ENCODE peak calls at places on chromosomes 7 and 10, in ten cellular contexts. One of them, this sample, is unnamed.

GRCh38 chr7:26574476-26574875 is 282.8 kb downstream of the SNX10 start:
- DNase-seq in brain microvascular endothelial cell: no peak
- DNase-seq in fibroblast of the aortic adventitia: no peak
- DNase-seq in NAMALWA: no peak
- DNase-seq in stimulated activated naive CD4-positive, alpha-beta T cell: no peak
- DNase-seq in nucleus accumbens: no peak
- DNase-seq in GM04504: peak
- DNase-seq in type B pancreatic cell: no peak
- DNase-seq in HEK293T: no peak
- DNase-seq in Karpas-422: no peak
- DNase-seq in this sample: no peak

GRCh38 chr10:11713186-11713743 is 28.9 kb upstream of the ECHDC3 start:
- DNase-seq in brain microvascular endothelial cell: peak
- DNase-seq in fibroblast of the aortic adventitia: peak
- DNase-seq in NAMALWA: no peak
- DNase-seq in stimulated activated naive CD4-positive, alpha-beta T cell: no peak
- DNase-seq in nucleus accumbens: no peak
- DNase-seq in GM04504: no peak
- DNase-seq in type B pancreatic cell: no peak
- DNase-seq in HEK293T: no peak
- DNase-seq in Karpas-422: no peak
- DNase-seq in this sample: no peak

GRCh38 chr10:49076319-49076718 is 39.0 kb downstream of the VSTM4 start:
- DNase-seq in brain microvascular endothelial cell: no peak
- DNase-seq in fibroblast of the aortic adventitia: no peak
- DNase-seq in NAMALWA: no peak
- DNase-seq in stimulated activated naive CD4-positive, alpha-beta T cell: no peak
- DNase-seq in nucleus accumbens: no peak
- DNase-seq in GM04504: no peak
- DNase-seq in type B pancreatic cell: peak
- DNase-seq in HEK293T: no peak
- DNase-seq in Karpas-422: no peak
- DNase-seq in this sample: no peak

GRCh38 chr10:95569368-95569767 is 8.2 kb upstream of the SORBS1 start:
- DNase-seq in brain microvascular endothelial cell: no peak
- DNase-seq in fibroblast of the aortic adventitia: peak
- DNase-seq in NAMALWA: no peak
- DNase-seq in stimulated activated naive CD4-positive, alpha-beta T cell: no peak
- DNase-seq in nucleus accumbens: no peak
- DNase-seq in GM04504: no peak
- DNase-seq in type B pancreatic cell: no peak
- DNase-seq in HEK293T: no peak
- DNase-seq in Karpas-422: no peak
- DNase-seq in this sample: no peak

GRCh38 chr7:99102809-99103690 is 40.9 kb downstream of the SMURF1 start:
- DNase-seq in brain microvascular endothelial cell: peak
- DNase-seq in fibroblast of the aortic adventitia: peak
- DNase-seq in NAMALWA: no peak
- DNase-seq in stimulated activated naive CD4-positive, alpha-beta T cell: no peak
- DNase-seq in nucleus accumbens: no peak
- DNase-seq in GM04504: no peak
- DNase-seq in type B pancreatic cell: no peak
- DNase-seq in HEK293T: no peak
- DNase-seq in Karpas-422: no peak
- DNase-seq in this sample: no peak

GRCh38 chr10:62022830-62023229 is 121.3 kb downstream of the ARID5B start:
- DNase-seq in brain microvascular endothelial cell: no peak
- DNase-seq in fibroblast of the aortic adventitia: no peak
- DNase-seq in NAMALWA: no peak
- DNase-seq in stimulated activated naive CD4-positive, alpha-beta T cell: no peak
- DNase-seq in nucleus accumbens: no peak
- DNase-seq in GM04504: no peak
- DNase-seq in type B pancreatic cell: no peak
- DNase-seq in HEK293T: no peak
- DNase-seq in Karpas-422: no peak
- DNase-seq in this sample: no peak

GRCh38 chr7:17069146-17069545 is 187.4 kb upstream of the AGR3 start:
- DNase-seq in brain microvascular endothelial cell: no peak
- DNase-seq in fibroblast of the aortic adventitia: no peak
- DNase-seq in NAMALWA: no peak
- DNase-seq in stimulated activated naive CD4-positive, alpha-beta T cell: no peak
- DNase-seq in nucleus accumbens: no peak
- DNase-seq in GM04504: no peak
- DNase-seq in type B pancreatic cell: no peak
- DNase-seq in HEK293T: no peak
- DNase-seq in Karpas-422: no peak
- DNase-seq in this sample: no peak

GRCh38 chr7:82729172-82730030 is 285.8 kb upstream of the CACNA2D1 start:
- DNase-seq in brain microvascular endothelial cell: peak
- DNase-seq in fibroblast of the aortic adventitia: peak
- DNase-seq in NAMALWA: peak
- DNase-seq in stimulated activated naive CD4-positive, alpha-beta T cell: no peak
- DNase-seq in nucleus accumbens: no peak
- DNase-seq in GM04504: no peak
- DNase-seq in type B pancreatic cell: no peak
- DNase-seq in HEK293T: peak
- DNase-seq in Karpas-422: peak
- DNase-seq in this sample: no peak

GRCh38 chr7:15130666-15131541 is 228.4 kb upstream of the DGKB start:
- DNase-seq in brain microvascular endothelial cell: peak
- DNase-seq in fibroblast of the aortic adventitia: peak
- DNase-seq in NAMALWA: no peak
- DNase-seq in stimulated activated naive CD4-positive, alpha-beta T cell: no peak
- DNase-seq in nucleus accumbens: no peak
- DNase-seq in GM04504: no peak
- DNase-seq in type B pancreatic cell: no peak
- DNase-seq in HEK293T: no peak
- DNase-seq in Karpas-422: no peak
- DNase-seq in this sample: no peak

GRCh38 chr10:121927361-121927840 is 430 bp downstream of the ATE1 start:
- DNase-seq in brain microvascular endothelial cell: peak
- DNase-seq in fibroblast of the aortic adventitia: peak
- DNase-seq in NAMALWA: no peak
- DNase-seq in stimulated activated naive CD4-positive, alpha-beta T cell: peak
- DNase-seq in nucleus accumbens: peak
- DNase-seq in GM04504: no peak
- DNase-seq in type B pancreatic cell: peak
- DNase-seq in HEK293T: peak
- DNase-seq in Karpas-422: peak
- DNase-seq in this sample: peak

GRCh38 chr10:114822771-114823463 is 1.3 kb downstream of the FHIP2A start:
- DNase-seq in brain microvascular endothelial cell: no peak
- DNase-seq in fibroblast of the aortic adventitia: peak
- DNase-seq in NAMALWA: peak
- DNase-seq in stimulated activated naive CD4-positive, alpha-beta T cell: no peak
- DNase-seq in nucleus accumbens: no peak
- DNase-seq in GM04504: peak
- DNase-seq in type B pancreatic cell: no peak
- DNase-seq in HEK293T: no peak
- DNase-seq in Karpas-422: peak
- DNase-seq in this sample: no peak

GRCh38 chr7:25754751-25755150 is 397.2 kb upstream of the NFE2L3 start:
- DNase-seq in brain microvascular endothelial cell: no peak
- DNase-seq in fibroblast of the aortic adventitia: no peak
- DNase-seq in NAMALWA: no peak
- DNase-seq in stimulated activated naive CD4-positive, alpha-beta T cell: no peak
- DNase-seq in nucleus accumbens: no peak
- DNase-seq in GM04504: no peak
- DNase-seq in type B pancreatic cell: no peak
- DNase-seq in HEK293T: no peak
- DNase-seq in Karpas-422: no peak
- DNase-seq in this sample: no peak

GRCh38 chr7:36985866-36986402 is 261.6 kb upstream of the AOAH start:
- DNase-seq in brain microvascular endothelial cell: no peak
- DNase-seq in fibroblast of the aortic adventitia: no peak
- DNase-seq in NAMALWA: no peak
- DNase-seq in stimulated activated naive CD4-positive, alpha-beta T cell: no peak
- DNase-seq in nucleus accumbens: no peak
- DNase-seq in GM04504: no peak
- DNase-seq in type B pancreatic cell: no peak
- DNase-seq in HEK293T: no peak
- DNase-seq in Karpas-422: no peak
- DNase-seq in this sample: no peak

GRCh38 chr7:140672382-140673062 is at the start of gene ADCK2:
- DNase-seq in brain microvascular endothelial cell: no peak
- DNase-seq in fibroblast of the aortic adventitia: no peak
- DNase-seq in NAMALWA: peak
- DNase-seq in stimulated activated naive CD4-positive, alpha-beta T cell: peak
- DNase-seq in nucleus accumbens: peak
- DNase-seq in GM04504: no peak
- DNase-seq in type B pancreatic cell: no peak
- DNase-seq in HEK293T: peak
- DNase-seq in Karpas-422: peak
- DNase-seq in this sample: no peak

GRCh38 chr7:142603870-142604448 is 145.3 kb upstream of the PRSS1 start:
- DNase-seq in brain microvascular endothelial cell: peak
- DNase-seq in fibroblast of the aortic adventitia: peak
- DNase-seq in NAMALWA: peak
- DNase-seq in stimulated activated naive CD4-positive, alpha-beta T cell: peak
- DNase-seq in nucleus accumbens: no peak
- DNase-seq in GM04504: no peak
- DNase-seq in type B pancreatic cell: no peak
- DNase-seq in HEK293T: peak
- DNase-seq in Karpas-422: peak
- DNase-seq in this sample: peak

GRCh38 chr7:100606313-100606712 is 4.2 kb downstream of the PCOLCE start:
- DNase-seq in brain microvascular endothelial cell: no peak
- DNase-seq in fibroblast of the aortic adventitia: no peak
- DNase-seq in NAMALWA: no peak
- DNase-seq in stimulated activated naive CD4-positive, alpha-beta T cell: no peak
- DNase-seq in nucleus accumbens: no peak
- DNase-seq in GM04504: no peak
- DNase-seq in type B pancreatic cell: no peak
- DNase-seq in HEK293T: no peak
- DNase-seq in Karpas-422: no peak
- DNase-seq in this sample: no peak

GRCh38 chr10:83713423-83713822 is 425.9 kb upstream of the GHITM start:
- DNase-seq in brain microvascular endothelial cell: no peak
- DNase-seq in fibroblast of the aortic adventitia: no peak
- DNase-seq in NAMALWA: no peak
- DNase-seq in stimulated activated naive CD4-positive, alpha-beta T cell: no peak
- DNase-seq in nucleus accumbens: no peak
- DNase-seq in GM04504: no peak
- DNase-seq in type B pancreatic cell: no peak
- DNase-seq in HEK293T: no peak
- DNase-seq in Karpas-422: no peak
- DNase-seq in this sample: no peak

GRCh38 chr7:27793780-27794179 is 53.8 kb downstream of the TAX1BP1 start:
- DNase-seq in brain microvascular endothelial cell: no peak
- DNase-seq in fibroblast of the aortic adventitia: peak
- DNase-seq in NAMALWA: no peak
- DNase-seq in stimulated activated naive CD4-positive, alpha-beta T cell: no peak
- DNase-seq in nucleus accumbens: no peak
- DNase-seq in GM04504: no peak
- DNase-seq in type B pancreatic cell: no peak
- DNase-seq in HEK293T: no peak
- DNase-seq in Karpas-422: no peak
- DNase-seq in this sample: no peak

GRCh38 chr7:106038916-106039315 is 73.2 kb downstream of the SYPL1 start:
- DNase-seq in brain microvascular endothelial cell: no peak
- DNase-seq in fibroblast of the aortic adventitia: no peak
- DNase-seq in NAMALWA: no peak
- DNase-seq in stimulated activated naive CD4-positive, alpha-beta T cell: no peak
- DNase-seq in nucleus accumbens: no peak
- DNase-seq in GM04504: no peak
- DNase-seq in type B pancreatic cell: no peak
- DNase-seq in HEK293T: no peak
- DNase-seq in Karpas-422: no peak
- DNase-seq in this sample: no peak

GRCh38 chr10:6795571-6795970 is 215.5 kb upstream of the PRKCQ start:
- DNase-seq in brain microvascular endothelial cell: no peak
- DNase-seq in fibroblast of the aortic adventitia: no peak
- DNase-seq in NAMALWA: no peak
- DNase-seq in stimulated activated naive CD4-positive, alpha-beta T cell: no peak
- DNase-seq in nucleus accumbens: no peak
- DNase-seq in GM04504: no peak
- DNase-seq in type B pancreatic cell: no peak
- DNase-seq in HEK293T: no peak
- DNase-seq in Karpas-422: no peak
- DNase-seq in this sample: no peak

GRCh38 chr7:17441557-17441956 is 143.1 kb downstream of the AHR start:
- DNase-seq in brain microvascular endothelial cell: peak
- DNase-seq in fibroblast of the aortic adventitia: peak
- DNase-seq in NAMALWA: no peak
- DNase-seq in stimulated activated naive CD4-positive, alpha-beta T cell: no peak
- DNase-seq in nucleus accumbens: no peak
- DNase-seq in GM04504: no peak
- DNase-seq in type B pancreatic cell: no peak
- DNase-seq in HEK293T: no peak
- DNase-seq in Karpas-422: no peak
- DNase-seq in this sample: no peak

GRCh38 chr10:75234683-75235374 is 928 bp downstream of the COMTD1 start:
- DNase-seq in brain microvascular endothelial cell: no peak
- DNase-seq in fibroblast of the aortic adventitia: no peak
- DNase-seq in NAMALWA: no peak
- DNase-seq in stimulated activated naive CD4-positive, alpha-beta T cell: peak
- DNase-seq in nucleus accumbens: no peak
- DNase-seq in GM04504: no peak
- DNase-seq in type B pancreatic cell: no peak
- DNase-seq in HEK293T: no peak
- DNase-seq in Karpas-422: no peak
- DNase-seq in this sample: no peak

GRCh38 chr10:104317195-104318095 is 20.8 kb downstream of the ITPRIP start:
- DNase-seq in brain microvascular endothelial cell: peak
- DNase-seq in fibroblast of the aortic adventitia: peak
- DNase-seq in NAMALWA: peak
- DNase-seq in stimulated activated naive CD4-positive, alpha-beta T cell: no peak
- DNase-seq in nucleus accumbens: no peak
- DNase-seq in GM04504: no peak
- DNase-seq in type B pancreatic cell: no peak
- DNase-seq in HEK293T: no peak
- DNase-seq in Karpas-422: peak
- DNase-seq in this sample: no peak

GRCh38 chr10:17033529-17034250 is 95.9 kb downstream of the CUBN start:
- DNase-seq in brain microvascular endothelial cell: no peak
- DNase-seq in fibroblast of the aortic adventitia: peak
- DNase-seq in NAMALWA: no peak
- DNase-seq in stimulated activated naive CD4-positive, alpha-beta T cell: no peak
- DNase-seq in nucleus accumbens: no peak
- DNase-seq in GM04504: no peak
- DNase-seq in type B pancreatic cell: no peak
- DNase-seq in HEK293T: no peak
- DNase-seq in Karpas-422: no peak
- DNase-seq in this sample: peak

GRCh38 chr7:10034843-10035556 is 938.7 kb upstream of the PHF14 start:
- DNase-seq in brain microvascular endothelial cell: no peak
- DNase-seq in fibroblast of the aortic adventitia: no peak
- DNase-seq in NAMALWA: no peak
- DNase-seq in stimulated activated naive CD4-positive, alpha-beta T cell: no peak
- DNase-seq in nucleus accumbens: no peak
- DNase-seq in GM04504: no peak
- DNase-seq in type B pancreatic cell: no peak
- DNase-seq in HEK293T: no peak
- DNase-seq in Karpas-422: no peak
- DNase-seq in this sample: no peak

GRCh38 chr10:92689663-92690210 is at the start of gene HHEX:
- DNase-seq in brain microvascular endothelial cell: no peak
- DNase-seq in fibroblast of the aortic adventitia: peak
- DNase-seq in NAMALWA: peak
- DNase-seq in stimulated activated naive CD4-positive, alpha-beta T cell: no peak
- DNase-seq in nucleus accumbens: no peak
- DNase-seq in GM04504: peak
- DNase-seq in type B pancreatic cell: no peak
- DNase-seq in HEK293T: peak
- DNase-seq in Karpas-422: peak
- DNase-seq in this sample: peak

GRCh38 chr10:43960981-43961380 is 312.3 kb upstream of the ZNF32 start:
- DNase-seq in brain microvascular endothelial cell: no peak
- DNase-seq in fibroblast of the aortic adventitia: no peak
- DNase-seq in NAMALWA: no peak
- DNase-seq in stimulated activated naive CD4-positive, alpha-beta T cell: no peak
- DNase-seq in nucleus accumbens: no peak
- DNase-seq in GM04504: no peak
- DNase-seq in type B pancreatic cell: no peak
- DNase-seq in HEK293T: no peak
- DNase-seq in Karpas-422: no peak
- DNase-seq in this sample: no peak

GRCh38 chr7:137882806-137883205 is 36.0 kb upstream of the DGKI start:
- DNase-seq in brain microvascular endothelial cell: peak
- DNase-seq in fibroblast of the aortic adventitia: peak
- DNase-seq in NAMALWA: no peak
- DNase-seq in stimulated activated naive CD4-positive, alpha-beta T cell: no peak
- DNase-seq in nucleus accumbens: no peak
- DNase-seq in GM04504: no peak
- DNase-seq in type B pancreatic cell: no peak
- DNase-seq in HEK293T: no peak
- DNase-seq in Karpas-422: no peak
- DNase-seq in this sample: no peak

This sample was measured in naive thymus-derived CD8-positive, alpha-beta T cell.